ENCODE peak calls at places on chromosomes 12 and 14, in six cellular contexts. R is psoas muscle, J is ovary, H is tibial nerve, Y is PC-9, E is fibroblast of lung. P is an unnamed sample.
A peak's percentile ranks its signal among the peaks of the same experiment; 100 is the strongest.

GRCh38 chr14:74907744-74908143 is 15.3 kb downstream of the RPS6KL1 start:
- DNase-seq in H (no peak), Y (no peak), E (no peak), R (no peak), J (peak; percentile 30), P (no peak)

GRCh38 chr12:60230103-60230502 is 634.3 kb downstream of the SLC16A7 start:
- DNase-seq in R (no peak), H (no peak), E (peak; percentile 53), Y (no peak), J (no peak), P (no peak)

GRCh38 chr12:124713436-124714082 is 146.1 kb upstream of the NCOR2 start:
- DNase-seq in J (no peak), Y (no peak), E (peak; percentile 95), H (no peak), R (no peak), P (no peak)

GRCh38 chr12:131120831-131121271 is 167.1 kb downstream of the ADGRD1 start:
- DNase-seq in E (no peak), H (peak; percentile 4), J (no peak), R (no peak), Y (no peak), P (no peak)

GRCh38 chr12:1728824-1729223 is 38.0 kb downstream of the ADIPOR2 start:
- DNase-seq in J (no peak), Y (no peak), H (no peak), E (no peak), R (no peak), P (no peak)

GRCh38 chr14:50520947-50521815 is 11.2 kb downstream of the MAP4K5 start:
- DNase-seq in Y (peak; percentile 36), E (peak; percentile 91), J (no peak), R (no peak), H (no peak), P (peak; percentile 46)

GRCh38 chr14:76133103-76133502 is 18.6 kb upstream of the GPATCH2L start:
- DNase-seq in Y (peak; percentile 30), E (peak; percentile 11), R (no peak), H (no peak), J (no peak), P (no peak)

GRCh38 chr14:96195441-96196081 is 9.1 kb upstream of the BDKRB2 start:
- DNase-seq in R (no peak), H (no peak), J (no peak), Y (no peak), E (no peak), P (no peak)

GRCh38 chr14:76083796-76084195 is 67.9 kb upstream of the GPATCH2L start:
- DNase-seq in H (no peak), Y (no peak), J (no peak), R (no peak), E (no peak), P (no peak)

GRCh38 chr12:108302471-108303311 is 36.4 kb downstream of the CMKLR1 start:
- DNase-seq in H (peak; percentile 84), J (no peak), Y (peak; percentile 44), E (peak; percentile 34), R (peak; percentile 90), P (no peak)

GRCh38 chr12:57620936-57621496 is 9.8 kb downstream of the ARHGEF25 start:
- DNase-seq in H (no peak), J (no peak), Y (no peak), R (peak; percentile 66), E (no peak), P (no peak)

GRCh38 chr12:47896633-47897032 is 8.2 kb downstream of the VDR start:
- DNase-seq in H (no peak), R (no peak), E (no peak), J (no peak), Y (peak; percentile 86), P (no peak)

GRCh38 chr12:116130431-116130830 is 147.1 kb downstream of the MED13L start:
- DNase-seq in Y (no peak), R (no peak), E (peak; percentile 83), J (no peak), H (no peak), P (no peak)

GRCh38 chr14:77141592-77142288 is at the start of gene ZDHHC22:
- DNase-seq in Y (no peak), E (no peak), H (no peak), J (no peak), R (no peak), P (no peak)

DNA sequence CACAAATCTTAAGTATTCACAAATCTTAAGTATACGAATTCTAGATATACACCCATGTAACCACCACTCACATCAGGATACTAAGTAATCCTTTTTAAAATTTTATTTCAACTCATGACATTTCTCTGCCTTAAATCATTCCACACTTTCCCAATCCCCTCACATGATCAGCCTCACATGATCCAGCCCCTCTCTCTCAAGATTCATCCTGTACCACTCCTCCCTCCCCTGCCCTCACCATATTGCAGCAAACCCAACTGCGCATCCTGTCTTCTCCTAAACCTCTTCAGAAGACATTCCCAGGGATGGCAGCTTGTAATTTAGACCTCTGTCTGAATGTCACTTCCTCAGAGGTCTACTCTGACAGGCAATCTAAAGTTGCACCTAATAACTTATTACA is 1.7 kb upstream of the EIF4B start:
- DNase-seq in J (no peak), R (no peak), Y (no peak), H (no peak), E (peak; percentile 12), P (no peak)
- H3K4me3 ChIP-seq in J (no peak overlapping the region), R (no peak overlapping the region), Y (peak overlapping the region; percentile 82), H (no peak overlapping the region), E (no peak overlapping the region), P (no peak overlapping the region)

DNA sequence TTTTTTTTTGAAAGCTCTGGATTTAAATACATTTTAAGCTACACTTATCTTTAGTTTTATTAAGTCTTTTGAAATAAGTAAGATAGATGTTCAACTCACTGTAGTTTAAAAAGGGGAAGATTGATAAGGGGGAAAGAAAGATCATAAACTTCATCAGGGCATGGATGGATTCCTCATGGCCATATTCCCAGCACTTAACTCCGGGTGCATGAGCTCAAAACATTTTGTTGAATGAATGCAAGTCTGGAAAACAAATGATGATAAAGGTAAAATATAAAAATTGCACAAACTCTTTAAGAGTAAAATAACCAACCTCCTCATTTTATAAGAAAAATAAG is 4.3 kb upstream of the IGF1 start:
- DNase-seq in R (no peak), H (no peak), Y (no peak), E (no peak), J (no peak), P (no peak)
- H3K4me3 ChIP-seq in R (peak overlapping the region; percentile 55), H (no peak overlapping the region), Y (no peak overlapping the region), E (no peak overlapping the region), J (no peak overlapping the region), P (no peak overlapping the region)

DNA sequence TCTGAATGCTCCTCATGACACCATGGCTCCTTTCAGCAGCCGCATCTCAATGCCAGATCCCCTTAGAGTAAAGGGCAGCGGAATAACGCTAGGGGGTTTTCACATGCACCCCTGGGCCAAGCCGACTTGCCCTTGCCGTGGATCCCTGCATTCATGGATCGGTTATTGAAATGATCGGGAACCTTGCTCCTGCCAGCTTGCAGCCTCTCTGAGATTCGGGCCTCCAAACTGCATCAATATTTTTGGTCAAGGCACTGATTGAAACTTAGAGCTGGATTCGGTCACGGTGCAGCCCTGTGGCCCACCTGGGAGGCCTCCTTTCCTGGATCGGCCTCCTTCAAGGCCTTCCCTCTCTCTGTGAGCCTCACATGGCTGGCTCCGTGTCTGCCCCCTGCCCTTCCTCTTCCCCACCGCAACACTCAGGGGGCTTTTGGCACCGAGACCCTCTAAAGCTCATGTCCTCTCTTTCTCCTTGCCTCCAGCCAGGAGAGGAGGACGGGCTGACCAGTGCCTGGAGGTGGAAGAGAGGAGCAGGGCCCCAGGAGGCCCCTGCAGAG is 1.8 kb downstream of the PTPN6 start:
- DNase-seq in E (no peak), H (no peak), Y (no peak), J (no peak), R (no peak), P (no peak)
- H3K4me3 ChIP-seq in E (no peak overlapping the region), H (peak overlapping the region; percentile 3), Y (no peak overlapping the region), J (no peak overlapping the region), R (peak overlapping the region; percentile 50), P (no peak overlapping the region)

GRCh38 chr12:52925717-52926595 is 21.1 kb upstream of the KRT8 start:
- DNase-seq in E (no peak), R (no peak), H (no peak), Y (peak; percentile 88), J (no peak), P (no peak)
- H3K4me3 ChIP-seq in E (no peak overlapping the region), R (no peak overlapping the region), H (no peak overlapping the region), Y (peak overlapping the region; percentile 47), J (no peak overlapping the region), P (no peak overlapping the region)

DNA sequence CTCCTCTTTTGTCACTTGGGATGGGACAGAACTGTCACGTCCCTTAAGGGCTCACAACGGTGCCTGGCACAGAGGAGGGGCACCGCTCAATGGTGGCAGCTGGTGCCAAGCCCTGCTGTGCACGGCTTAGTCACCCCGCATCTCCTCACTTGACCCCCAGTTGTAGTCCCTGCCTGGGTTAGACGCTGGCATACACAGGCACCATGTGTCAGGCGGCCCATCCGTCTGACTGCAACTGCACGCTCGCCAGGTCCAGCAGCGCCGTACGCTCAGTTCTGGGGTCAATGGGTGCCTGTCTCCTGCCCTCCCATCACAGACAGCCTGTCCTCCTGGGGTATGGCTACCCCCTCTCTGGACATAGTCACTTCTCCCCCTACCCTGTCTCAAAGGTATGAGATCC is 1.6 kb upstream of the PACS2 start:
- DNase-seq in E (no peak), Y (no peak), R (no peak), H (no peak), J (no peak), P (no peak)
- H3K4me3 ChIP-seq in E (no peak overlapping the region), Y (no peak overlapping the region), R (no peak overlapping the region), H (no peak overlapping the region), J (no peak overlapping the region), P (no peak overlapping the region)

GRCh38 chr12:51864701-51865469 is 16.4 kb upstream of the FIGNL2 start:
- DNase-seq in J (no peak), E (no peak), H (no peak), R (peak; percentile 20), Y (no peak), P (no peak)

GRCh38 chr12:51865470-51865745 is 16.9 kb upstream of the FIGNL2 start:
- DNase-seq in J (no peak), E (no peak), R (peak; percentile 22), Y (no peak), H (no peak), P (no peak)

GRCh38 chr12:51866324-51866723 is 17.8 kb upstream of the FIGNL2 start:
- DNase-seq in J (no peak), Y (no peak), R (peak; percentile 4), E (no peak), H (no peak), P (no peak)

GRCh38 chr12:51866762-51867161 is 18.2 kb upstream of the FIGNL2 start:
- DNase-seq in E (no peak), J (no peak), R (peak; percentile 13), Y (no peak), H (no peak), P (no peak)

DNA sequence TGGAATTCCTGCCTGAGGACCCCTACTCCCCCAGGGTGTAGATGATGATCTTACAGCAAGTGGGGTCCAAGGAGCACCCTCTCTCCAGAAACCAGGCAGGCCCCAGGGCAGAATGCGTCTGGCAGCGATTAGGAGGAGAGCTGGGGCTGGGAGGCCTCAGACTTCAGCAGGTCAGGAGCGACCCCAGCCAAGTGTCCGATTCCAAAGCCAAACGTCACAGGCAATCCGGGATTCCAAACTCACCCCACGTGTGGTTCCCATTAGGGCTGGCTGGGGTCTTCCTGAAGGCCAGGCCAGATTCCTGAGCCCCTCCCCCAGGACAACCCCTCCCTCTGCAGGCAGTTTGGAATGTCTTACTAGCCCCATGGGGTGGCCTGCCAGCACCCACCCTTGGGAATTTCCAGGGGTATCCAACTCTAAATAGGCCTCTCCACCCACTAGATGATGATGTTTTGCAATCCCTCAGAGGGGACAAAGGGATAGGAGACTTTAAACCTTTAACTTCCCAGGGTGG is 17.3 kb upstream of the FIGNL2 start:
- DNase-seq in H (no peak), J (no peak), Y (no peak), R (peak; percentile 38), E (no peak), P (no peak)
- H3K4me3 ChIP-seq in H (no peak overlapping the region), J (no peak overlapping the region), Y (no peak overlapping the region), R (no peak overlapping the region), E (no peak overlapping the region), P (no peak overlapping the region)

P was measured in skeletal muscle cell.